ENCODE peak calls at places on chromosomes 1 and 21, in eight cellular contexts. One of them, this sample, is unnamed.

GRCh38 chr1:44417351-44418021 is 12.4 kb downstream of the RNF220 start:
- DNase-seq in K562: peak
- DNase-seq in tibial artery: peak
- DNase-seq in brain microvascular endothelial cell: peak
- DNase-seq in BE2C: peak
- DNase-seq in AG04449: no peak
- DNase-seq in suprapubic skin: no peak
- DNase-seq in IMR-90: no peak
- DNase-seq in this sample: no peak

GRCh38 chr1:62213075-62213914 is 18.6 kb downstream of the L1TD1 start:
- DNase-seq in K562: no peak
- DNase-seq in tibial artery: no peak
- DNase-seq in brain microvascular endothelial cell: no peak
- DNase-seq in BE2C: no peak
- DNase-seq in AG04449: no peak
- DNase-seq in suprapubic skin: no peak
- DNase-seq in IMR-90: no peak
- DNase-seq in this sample: no peak

GRCh38 chr1:100955322-100955721 is 59.4 kb downstream of the SLC30A7 start:
- DNase-seq in K562: no peak
- DNase-seq in tibial artery: no peak
- DNase-seq in brain microvascular endothelial cell: no peak
- DNase-seq in BE2C: no peak
- DNase-seq in AG04449: peak
- DNase-seq in suprapubic skin: no peak
- DNase-seq in IMR-90: peak
- DNase-seq in this sample: no peak

GRCh38 chr1:163897401-163898169 is 575.8 kb downstream of the NUF2 start:
- DNase-seq in K562: no peak
- DNase-seq in tibial artery: no peak
- DNase-seq in brain microvascular endothelial cell: no peak
- DNase-seq in BE2C: no peak
- DNase-seq in AG04449: peak
- DNase-seq in suprapubic skin: peak
- DNase-seq in IMR-90: peak
- DNase-seq in this sample: no peak

GRCh38 chr21:26769613-26770188 is 75.5 kb downstream of the ADAMTS1 start:
- DNase-seq in K562: no peak
- DNase-seq in tibial artery: no peak
- DNase-seq in brain microvascular endothelial cell: peak
- DNase-seq in BE2C: peak
- DNase-seq in AG04449: no peak
- DNase-seq in suprapubic skin: no peak
- DNase-seq in IMR-90: peak
- DNase-seq in this sample: no peak

GRCh38 chr1:41632788-41633575 is 148.5 kb upstream of the EDN2 start:
- DNase-seq in K562: no peak
- DNase-seq in tibial artery: no peak
- DNase-seq in brain microvascular endothelial cell: no peak
- DNase-seq in BE2C: no peak
- DNase-seq in AG04449: no peak
- DNase-seq in suprapubic skin: no peak
- DNase-seq in IMR-90: no peak
- DNase-seq in this sample: no peak

GRCh38 chr1:15342568-15342967 is 67.1 kb upstream of the EFHD2 start:
- DNase-seq in K562: no peak
- DNase-seq in tibial artery: no peak
- DNase-seq in brain microvascular endothelial cell: no peak
- DNase-seq in BE2C: no peak
- DNase-seq in AG04449: no peak
- DNase-seq in suprapubic skin: no peak
- DNase-seq in IMR-90: no peak
- DNase-seq in this sample: no peak

GRCh38 chr21:36820176-36821031 is 121.5 kb downstream of the SIM2 start:
- DNase-seq in K562: no peak
- DNase-seq in tibial artery: no peak
- DNase-seq in brain microvascular endothelial cell: no peak
- DNase-seq in BE2C: peak
- DNase-seq in AG04449: no peak
- DNase-seq in suprapubic skin: no peak
- DNase-seq in IMR-90: no peak
- DNase-seq in this sample: no peak

GRCh38 chr1:13228343-13228781 is 2.4 kb upstream of the PRAMEF18 start:
- DNase-seq in K562: peak
- DNase-seq in tibial artery: no peak
- DNase-seq in brain microvascular endothelial cell: no peak
- DNase-seq in BE2C: peak
- DNase-seq in AG04449: no peak
- DNase-seq in suprapubic skin: peak
- DNase-seq in IMR-90: no peak
- DNase-seq in this sample: peak

DNA sequence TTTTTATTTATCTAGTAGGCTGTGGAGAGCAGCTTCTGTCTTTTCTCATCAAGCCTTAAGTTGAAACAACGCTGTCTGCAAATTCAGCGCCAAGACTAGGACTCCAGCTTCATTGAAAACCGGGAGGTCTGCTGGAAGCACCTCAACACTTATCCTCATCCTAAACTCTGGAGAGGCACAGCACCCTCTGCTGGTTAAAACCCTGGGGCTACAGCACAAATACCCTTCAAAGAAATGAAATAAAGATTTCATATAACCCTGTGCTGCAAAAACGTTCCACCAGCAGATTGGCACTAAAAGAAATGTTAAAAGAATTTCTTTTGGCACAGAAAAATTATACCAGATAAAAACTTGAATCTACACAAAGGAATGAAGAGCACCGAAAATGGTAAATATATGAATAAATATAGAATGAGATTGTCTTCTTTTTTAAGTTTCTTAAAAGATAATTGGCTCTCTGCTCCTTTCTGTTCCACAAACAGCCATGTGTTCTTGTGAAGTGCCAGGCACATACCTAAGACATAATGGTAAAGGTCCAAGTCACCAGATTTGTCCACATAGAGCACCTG is 227.7 kb upstream of the SAMSN1 start:
- DNase-seq in K562: peak
- DNase-seq in tibial artery: peak
- DNase-seq in brain microvascular endothelial cell: peak
- DNase-seq in BE2C: peak
- DNase-seq in AG04449: no peak
- DNase-seq in suprapubic skin: no peak
- DNase-seq in IMR-90: no peak
- DNase-seq in this sample: peak
- TF ChIP-seq CTCF in K562: peak
- TF ChIP-seq CTCF in tibial artery: no peak
- TF ChIP-seq CTCF in brain microvascular endothelial cell: peak
- TF ChIP-seq CTCF in BE2C: peak
- TF ChIP-seq CTCF in AG04449: no peak
- TF ChIP-seq CTCF in suprapubic skin: no peak
- TF ChIP-seq CTCF in IMR-90: peak
- TF ChIP-seq CTCF in this sample: peak

GRCh38 chr21:42532466-42533181 is 19.0 kb downstream of the SLC37A1 start:
- DNase-seq in K562: no peak
- DNase-seq in tibial artery: peak
- DNase-seq in brain microvascular endothelial cell: no peak
- DNase-seq in BE2C: no peak
- DNase-seq in AG04449: no peak
- DNase-seq in suprapubic skin: peak
- DNase-seq in IMR-90: peak
- DNase-seq in this sample: no peak
- H3K4me3 ChIP-seq in K562: no peak
- H3K4me3 ChIP-seq in tibial artery: no peak
- H3K4me3 ChIP-seq in brain microvascular endothelial cell: no peak
- H3K4me3 ChIP-seq in BE2C: no peak
- H3K4me3 ChIP-seq in AG04449: no peak
- H3K4me3 ChIP-seq in suprapubic skin: no peak
- H3K4me3 ChIP-seq in IMR-90: no peak
- H3K4me3 ChIP-seq in this sample: no peak

DNA sequence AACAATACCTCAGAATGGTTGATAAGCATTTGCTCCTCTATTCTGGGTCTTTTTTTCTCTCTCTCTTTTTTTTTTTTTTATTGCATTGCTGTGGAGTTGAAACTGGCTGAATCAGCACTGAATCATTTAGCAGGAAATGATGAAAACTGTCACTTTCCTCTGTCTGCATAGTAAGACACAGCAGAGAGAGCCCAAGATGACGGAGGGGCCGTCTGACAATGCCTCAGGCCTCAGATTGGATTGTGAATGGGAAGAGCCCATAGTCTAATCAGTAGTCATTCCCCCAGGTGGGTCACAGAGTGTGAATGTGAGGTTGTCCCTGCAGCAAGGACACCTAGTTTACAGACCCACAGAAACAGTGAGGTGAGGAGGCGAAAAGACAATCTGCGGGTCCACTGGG is 193.2 kb upstream of the PLXNA2 start:
- DNase-seq in K562: no peak
- DNase-seq in tibial artery: no peak
- DNase-seq in brain microvascular endothelial cell: peak
- DNase-seq in BE2C: no peak
- DNase-seq in AG04449: no peak
- DNase-seq in suprapubic skin: no peak
- DNase-seq in IMR-90: peak
- DNase-seq in this sample: no peak
- TF ChIP-seq CTCF in K562: no peak
- TF ChIP-seq CTCF in tibial artery: no peak
- TF ChIP-seq CTCF in brain microvascular endothelial cell: no peak
- TF ChIP-seq CTCF in BE2C: no peak
- TF ChIP-seq CTCF in AG04449: no peak
- TF ChIP-seq CTCF in suprapubic skin: no peak
- TF ChIP-seq CTCF in IMR-90: no peak
- TF ChIP-seq CTCF in this sample: no peak

DNA sequence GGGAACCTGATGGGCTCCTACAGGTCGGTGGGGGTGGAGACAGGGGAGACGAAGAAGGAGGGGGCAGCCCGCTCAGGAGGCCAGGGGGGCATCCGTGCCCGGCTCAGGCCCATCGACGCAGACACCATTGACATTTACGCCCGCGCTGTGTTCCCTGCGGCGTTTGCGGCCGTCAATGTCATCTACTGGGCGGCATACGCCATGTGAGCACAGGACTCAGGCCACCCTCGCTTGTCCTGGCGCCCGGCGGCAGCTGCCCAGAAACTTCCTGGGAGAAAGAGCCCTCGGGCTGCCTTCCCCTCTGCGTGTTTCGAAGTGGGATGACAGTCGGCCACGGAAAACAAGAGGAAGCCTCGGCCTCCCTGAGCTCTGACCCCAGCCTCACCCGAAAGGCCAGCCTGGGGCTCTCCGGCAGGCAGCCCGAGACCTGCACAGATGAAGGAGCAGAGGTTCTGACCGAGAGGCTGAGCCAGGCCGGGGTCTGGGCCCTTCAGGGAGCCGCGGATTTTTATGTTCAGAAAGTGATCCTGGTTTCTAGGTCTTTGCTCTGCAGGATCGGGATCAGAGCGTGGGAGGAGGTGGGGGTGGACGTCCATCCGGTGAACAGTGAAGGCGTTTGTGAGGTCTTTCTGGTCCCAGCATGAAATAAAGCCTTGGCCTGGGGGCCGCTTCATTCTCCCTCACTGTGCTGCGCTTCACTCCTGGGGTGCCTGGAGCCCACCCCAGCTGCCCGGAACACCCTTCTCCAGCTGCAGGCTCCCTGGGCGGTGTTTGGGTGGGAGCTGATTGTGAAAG is 11.1 kb downstream of the GABRD start:
- DNase-seq in K562: no peak
- DNase-seq in tibial artery: no peak
- DNase-seq in brain microvascular endothelial cell: no peak
- DNase-seq in BE2C: no peak
- DNase-seq in AG04449: no peak
- DNase-seq in suprapubic skin: no peak
- DNase-seq in IMR-90: no peak
- DNase-seq in this sample: no peak
- H3K4me3 ChIP-seq in K562: no peak
- H3K4me3 ChIP-seq in tibial artery: no peak
- H3K4me3 ChIP-seq in brain microvascular endothelial cell: no peak
- H3K4me3 ChIP-seq in BE2C: no peak
- H3K4me3 ChIP-seq in AG04449: no peak
- H3K4me3 ChIP-seq in suprapubic skin: no peak
- H3K4me3 ChIP-seq in IMR-90: no peak
- H3K4me3 ChIP-seq in this sample: no peak